ENCODE peak calls at places on chromosomes 3 and 15, in nine cellular contexts. W is heart right ventricle, I is substantia nigra, E is OCI-LY7, D is A549, T is lung, J is keratinocyte, B is AG04450, A is psoas muscle. X is an unnamed sample.

GRCh38 chr15:31442203-31443090 is 115.8 kb downstream of the KLF13 start:
- DNase-seq in A (no peak), T (no peak), J (peak; percentile 95), D (peak; percentile 51), W (no peak), B (peak; percentile 78), E (peak; percentile 77), I (no peak), X (peak; percentile 66)

GRCh38 chr3:66702126-66702525 is 201.3 kb upstream of the LRIG1 start:
- DNase-seq in D (no peak), J (no peak), E (no peak), I (no peak), B (no peak), A (no peak), T (no peak), W (no peak), X (no peak)

GRCh38 chr3:189941679-189942078 is 179.0 kb downstream of the P3H2 start:
- DNase-seq in D (peak; percentile 41), I (no peak), E (no peak), T (no peak), J (no peak), A (no peak), W (no peak), B (no peak), X (peak; percentile 43)

GRCh38 chr3:16515885-16516420 is 2.5 kb upstream of the RFTN1 start:
- DNase-seq in B (no peak), T (no peak), E (peak; percentile 53), J (no peak), A (no peak), D (no peak), W (no peak), I (no peak), X (no peak)

GRCh38 chr3:8443829-8444791 is 57.5 kb upstream of the LMCD1 start:
- DNase-seq in B (peak; percentile 96), E (no peak), A (peak; percentile 77), I (peak; percentile 16), D (peak; percentile 89), W (peak; percentile 89), T (peak; percentile 90), J (no peak), X (peak; percentile 92)

GRCh38 chr3:30551927-30552326 is 54.5 kb upstream of the TGFBR2 start:
- DNase-seq in A (no peak), W (no peak), B (no peak), T (no peak), I (no peak), E (no peak), D (no peak), J (no peak), X (no peak)

GRCh38 chr3:161389445-161390036 is 18.2 kb upstream of the SPTSSB start:
- DNase-seq in B (no peak), A (no peak), J (no peak), I (no peak), W (no peak), T (no peak), E (no peak), D (no peak), X (no peak)

GRCh38 chr3:175149675-175150074 is 290.5 kb downstream of the NAALADL2 start:
- DNase-seq in W (no peak), I (no peak), E (peak; percentile 16), T (peak; percentile 48), B (no peak), A (no peak), J (peak; percentile 67), D (no peak), X (peak; percentile 52)

GRCh38 chr3:129633751-129634481 is 27.4 kb upstream of the PLXND1 start:
- DNase-seq in E (no peak), T (no peak), A (no peak), B (no peak), I (no peak), D (no peak), W (no peak), J (no peak), X (no peak)

GRCh38 chr15:63312286-63312685 is 34.9 kb downstream of the APH1B start:
- DNase-seq in D (no peak), E (no peak), B (no peak), A (no peak), W (no peak), I (no peak), T (no peak), J (no peak), X (no peak)

GRCh38 chr3:10968390-10968789 is 24.2 kb upstream of the SLC6A1 start:
- DNase-seq in A (no peak), I (peak; percentile 34), W (no peak), T (no peak), E (no peak), J (no peak), B (no peak), D (no peak), X (no peak)

GRCh38 chr15:64911317-64912186 is at the start of gene ANKDD1A:
- DNase-seq in I (no peak), T (peak; percentile 46), B (no peak), W (peak; percentile 60), E (peak; percentile 31), D (peak; percentile 94), A (peak; percentile 71), J (no peak), X (no peak)

GRCh38 chr3:69669070-69669469 is 70.2 kb upstream of the MITF start:
- DNase-seq in B (no peak), D (no peak), J (no peak), E (no peak), T (no peak), I (no peak), W (no peak), A (no peak), X (no peak)

GRCh38 chr3:149487598-149488197 is 13.2 kb downstream of the TM4SF4 start:
- DNase-seq in B (no peak), E (peak; percentile 54), I (no peak), T (no peak), D (no peak), J (no peak), A (no peak), W (no peak), X (no peak)

GRCh38 chr15:49309889-49310288 is 113.2 kb upstream of the FGF7 start:
- DNase-seq in D (no peak), T (no peak), A (no peak), B (no peak), W (no peak), I (no peak), E (no peak), J (no peak), X (no peak)

GRCh38 chr15:25844542-25844941 is 18.6 kb downstream of the ATP10A start:
- DNase-seq in E (no peak), A (no peak), B (no peak), D (no peak), W (no peak), I (no peak), J (no peak), T (no peak), X (no peak)

GRCh38 chr3:31555204-31555603 is 22.5 kb downstream of the STT3B start:
- DNase-seq in E (no peak), T (no peak), I (no peak), A (no peak), J (no peak), W (no peak), D (no peak), B (no peak), X (no peak)

DNA sequence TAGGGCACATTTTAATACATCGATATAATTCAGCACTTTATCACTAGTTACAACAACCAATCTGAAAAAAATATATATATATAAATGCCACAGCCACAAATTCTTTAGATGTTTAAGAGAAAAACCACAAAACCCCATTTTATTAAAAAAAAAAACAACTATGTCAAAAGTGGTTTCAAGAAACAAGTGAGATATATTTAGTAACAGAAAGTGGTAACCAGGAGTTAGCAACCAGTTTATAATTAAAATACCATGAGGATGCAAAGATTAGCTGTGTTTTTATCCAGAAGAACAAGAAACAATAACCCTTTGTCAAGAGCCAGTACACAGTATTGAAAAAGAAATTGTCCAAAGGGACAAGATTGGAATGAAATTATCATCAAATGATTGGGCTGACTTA is 14.8 kb upstream of the DIPK2A start:
- DNase-seq in W (no peak), A (no peak), D (no peak), I (no peak), B (no peak), J (no peak), E (no peak), T (no peak), X (no peak)
- H3K27ac ChIP-seq in W (no peak overlapping the region), A (no peak overlapping the region), D (no peak overlapping the region), I (no peak overlapping the region), B (no peak overlapping the region), J (no peak overlapping the region), E (no peak overlapping the region), T (no peak overlapping the region), X (no peak overlapping the region)

DNA sequence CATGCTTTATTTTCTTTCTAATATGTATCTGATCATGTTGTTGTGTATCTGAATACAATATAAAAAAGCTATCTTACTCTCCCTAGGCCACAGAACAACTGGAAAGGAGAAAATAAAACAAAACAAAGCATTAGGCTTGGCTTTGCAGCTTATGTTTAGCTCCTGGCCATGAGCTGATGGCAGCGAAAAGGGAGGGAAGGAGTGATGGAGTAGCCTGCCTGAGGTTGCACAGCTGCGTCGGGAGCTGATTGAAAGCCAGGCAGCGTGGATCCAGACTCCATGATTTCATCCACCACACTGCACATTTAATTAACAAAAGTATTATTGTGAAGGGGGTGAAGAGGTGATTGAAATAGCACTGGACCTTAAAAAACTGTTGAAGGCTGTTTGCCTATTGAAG is 212.2 kb downstream of the GABRG3 start:
- DNase-seq in W (no peak), J (no peak), E (no peak), D (no peak), T (no peak), B (no peak), I (no peak), A (no peak), X (no peak)
- H3K27ac ChIP-seq in W (no peak overlapping the region), J (no peak overlapping the region), E (no peak overlapping the region), D (no peak overlapping the region), T (no peak overlapping the region), B (no peak overlapping the region), I (no peak overlapping the region), A (no peak overlapping the region), X (no peak overlapping the region)

GRCh38 chr3:28028554-28028953 is 212.9 kb upstream of the CMC1 start:
- DNase-seq in J (no peak), D (no peak), E (no peak), B (no peak), I (no peak), A (no peak), T (no peak), W (no peak), X (no peak)
- H3K27ac ChIP-seq in J (no peak overlapping the region), D (no peak overlapping the region), E (no peak overlapping the region), B (no peak overlapping the region), I (no peak overlapping the region), A (no peak overlapping the region), T (no peak overlapping the region), W (no peak overlapping the region), X (no peak overlapping the region)

DNA sequence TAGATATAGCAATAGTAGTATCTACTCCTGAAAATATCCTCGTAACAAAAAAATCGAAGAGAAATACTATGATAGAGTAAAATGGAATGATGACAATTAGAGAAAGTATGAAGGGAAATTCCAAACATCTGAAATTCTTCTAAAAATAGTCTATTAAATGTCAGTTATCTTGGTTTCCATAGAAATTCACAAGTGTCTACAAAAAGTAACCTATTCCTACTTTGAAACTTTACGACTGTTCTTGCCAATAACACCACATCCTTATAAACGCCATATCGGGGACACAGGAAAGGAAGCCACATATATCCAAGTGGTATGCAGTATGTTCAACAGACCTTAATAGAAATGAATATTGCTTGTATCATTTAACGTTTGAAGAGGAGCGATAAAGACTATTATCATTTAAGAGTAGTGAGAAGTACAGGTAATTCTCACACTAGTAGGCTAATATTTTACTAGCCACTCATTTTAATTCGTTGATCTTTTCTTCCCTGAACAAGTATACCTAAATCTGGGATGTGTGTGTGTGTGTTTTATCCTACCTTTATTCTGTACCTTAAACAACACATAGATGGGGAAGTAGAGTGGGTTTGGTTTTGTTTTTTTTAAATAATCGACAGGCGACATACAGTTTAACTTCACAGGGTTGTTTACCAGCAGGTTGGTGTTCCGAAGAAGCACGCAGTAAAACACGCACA is 1.2 kb downstream of the GPR176 start:
- DNase-seq in J (peak; percentile 36), E (no peak), I (no peak), W (no peak), T (no peak), D (no peak), A (no peak), B (no peak), X (no peak)
- H3K27ac ChIP-seq in J (peak overlapping the region; percentile 96), E (no peak overlapping the region), I (no peak overlapping the region), W (no peak overlapping the region), T (no peak overlapping the region), D (no peak overlapping the region), A (no peak overlapping the region), B (peak overlapping the region; percentile 89), X (peak overlapping the region; percentile 60)